ENCODE peak calls at places on chromosomes 3 and 15, in four cellular contexts. S is heart right ventricle, X is cardiac fibroblast, H is HFFc6. C is an unnamed sample.

GRCh38 chr3:172138031-172138538 is 98.7 kb downstream of the FNDC3B start:
- DNase-seq in S (no peak), X (peak; percentile 75), H (no peak), C (no peak)

GRCh38 chr15:62253294-62253693 is 88.2 kb upstream of the C2CD4B start:
- DNase-seq in S (no peak), X (peak; percentile 16), H (no peak), C (peak; percentile 2)

GRCh38 chr3:119296723-119297122 is 2.5 kb downstream of the ARHGAP31 start:
- DNase-seq in S (no peak), X (no peak), H (no peak), C (no peak)

GRCh38 chr15:68621535-68621934 is 42.7 kb downstream of the CORO2B start:
- DNase-seq in S (no peak), X (no peak), H (no peak), C (no peak)

GRCh38 chr3:187966141-187966540 is 187.8 kb upstream of the LPP start:
- DNase-seq in S (no peak), X (no peak), H (no peak), C (no peak)

GRCh38 chr3:97857401-97857800 is 35.6 kb downstream of the CRYBG3 start:
- DNase-seq in S (no peak), X (no peak), H (no peak), C (no peak)

GRCh38 chr3:44865272-44866005 is 3.7 kb downstream of the TMEM42 start:
- DNase-seq in S (no peak), X (no peak), H (no peak), C (no peak)

GRCh38 chr15:43792761-43793493 is 807 bp downstream of the SERF2 start:
- DNase-seq in S (peak; percentile 49), X (peak; percentile 48), H (no peak), C (peak; percentile 49)

GRCh38 chr15:88769161-88769971 is 33.9 kb upstream of the ACAN start:
- DNase-seq in S (no peak), X (peak; percentile 12), H (no peak), C (no peak)

GRCh38 chr3:13673207-13673606 is 124.3 kb downstream of the FBLN2 start:
- DNase-seq in S (no peak), X (no peak), H (peak; percentile 14), C (no peak)
- TF ChIP-seq CTCF in S (no peak), X (peak; percentile 16), H (peak; percentile 75), C (peak; percentile 43)

GRCh38 chr15:39471791-39472190 is 109.1 kb upstream of the THBS1 start:
- DNase-seq in S (no peak), X (peak; percentile 41), H (no peak), C (no peak)
- TF ChIP-seq CTCF in S (no peak), X (no peak), H (no peak), C (no peak)

DNA sequence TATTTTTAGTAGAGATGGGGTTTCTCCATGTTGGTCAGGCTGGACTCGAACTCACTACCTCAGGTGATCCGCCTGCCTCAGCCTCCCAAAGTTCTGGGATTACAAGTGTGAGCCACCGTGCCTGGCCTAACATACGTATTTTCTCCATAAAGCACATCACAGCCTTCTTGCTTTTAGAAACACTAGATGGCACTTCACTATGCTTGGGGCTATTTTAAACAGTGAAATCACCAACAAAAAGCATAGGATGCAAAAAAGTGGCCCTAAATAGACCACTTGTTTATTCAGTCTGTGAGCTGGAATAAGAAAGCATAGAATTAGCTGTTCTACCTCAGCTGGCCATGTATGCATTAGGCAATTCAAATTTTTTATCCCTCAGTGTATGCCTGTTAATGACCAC is 46.0 kb downstream of the PRICKLE2 start:
- DNase-seq in S (no peak), X (no peak), H (peak; percentile 2), C (no peak)
- TF ChIP-seq CTCF in S (peak; percentile 37), X (no peak), H (peak; percentile 37), C (no peak)

DNA sequence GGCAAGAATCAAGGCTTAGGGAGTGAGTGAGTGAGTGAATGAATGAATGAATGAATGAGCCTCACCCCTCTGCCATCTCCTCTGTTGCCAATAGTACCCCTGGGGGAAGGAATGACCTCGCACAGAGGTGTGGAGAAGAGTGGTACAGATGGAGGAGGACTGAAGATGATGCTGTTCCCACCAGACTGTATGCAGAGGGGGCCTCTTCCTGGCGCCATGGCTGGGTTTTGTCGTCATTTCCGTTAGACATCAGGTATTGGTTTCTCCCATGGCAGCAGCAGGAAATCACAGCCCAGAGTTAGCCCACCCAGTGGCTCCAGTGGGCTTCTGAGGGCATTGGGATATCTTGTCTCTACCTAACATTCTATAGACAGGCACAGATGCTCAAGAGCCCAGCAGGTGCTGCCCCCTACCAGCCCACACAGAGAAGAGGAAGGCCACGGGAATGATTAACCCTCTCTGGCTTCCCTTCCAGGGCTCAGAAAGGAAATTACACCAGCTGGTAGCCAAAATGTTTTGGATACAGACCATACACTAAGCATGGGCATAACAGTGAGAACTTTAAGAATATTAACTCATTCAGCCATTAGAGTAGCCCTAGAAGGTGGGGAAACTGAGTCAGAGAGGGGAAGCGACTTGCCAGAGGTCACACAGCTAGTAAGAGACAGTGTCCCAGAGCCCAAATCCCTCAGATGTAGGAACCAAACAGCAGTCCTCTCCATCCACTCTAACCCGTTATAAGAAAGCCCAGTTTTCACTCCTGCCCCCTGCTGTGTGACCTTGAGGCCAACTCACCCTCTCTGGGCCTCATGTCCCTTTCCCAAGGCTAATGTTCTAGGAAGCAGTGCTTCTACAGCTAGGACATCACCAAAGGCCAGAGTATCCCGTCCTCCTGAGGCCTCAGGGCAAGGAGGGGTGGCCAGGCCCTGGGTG is 109.6 kb upstream of the SLC6A11 start:
- DNase-seq in S (no peak), X (no peak), H (no peak), C (peak; percentile 18)
- TF ChIP-seq CTCF in S (no peak), X (no peak), H (no peak), C (peak; percentile 28)

GRCh38 chr3:49607796-49608195 is 53.5 kb downstream of the BSN start:
- DNase-seq in S (no peak), X (no peak), H (no peak), C (no peak)
- TF ChIP-seq CTCF in S (no peak), X (peak; percentile 40), H (peak; percentile 60), C (peak; percentile 31)